ENCODE peak calls at places on chromosomes 1 and 21, in seven cellular contexts. J is IMR-90, T is mesendoderm, V is H9, I is neuronal stem cell, H is mesenchymal stem cell, C is trophoblast cell. R is an unnamed sample.
A peak's percentile ranks its signal among the peaks of the same experiment; 100 is the strongest.

GRCh38 chr1:89552481-89553194 is 28.0 kb downstream of the LRRC8B start:
- DNase-seq in J (no peak), T (no peak), V (no peak), I (no peak), H (peak; percentile 41), C (no peak), R (no peak)

GRCh38 chr1:33928256-33928655 is 64.4 kb downstream of the HMGB4 start:
- DNase-seq in J (peak; percentile 2), T (no peak), V (no peak), I (no peak), H (no peak), C (no peak), R (no peak)

GRCh38 chr1:57204091-57204490 is 219.8 kb downstream of the DAB1 start:
- DNase-seq in J (no peak), T (no peak), V (no peak), I (no peak), H (no peak), C (no peak), R (no peak)

GRCh38 chr1:48851638-48852037 is 74.9 kb upstream of the BEND5 start:
- DNase-seq in J (no peak), T (no peak), V (no peak), I (no peak), H (no peak), C (no peak), R (no peak)

GRCh38 chr1:89910780-89911179 is 84.1 kb upstream of the ZNF326 start:
- DNase-seq in J (peak; percentile 96), T (peak; percentile 96), V (peak; percentile 60), I (no peak), H (peak; percentile 92), C (peak; percentile 86), R (no peak)

GRCh38 chr1:69595486-69595885 is 27.8 kb downstream of the LRRC7 start:
- DNase-seq in J (no peak), T (no peak), V (no peak), I (no peak), H (no peak), C (no peak), R (no peak)

GRCh38 chr1:66333463-66334232 is 200.3 kb upstream of the SGIP1 start:
- DNase-seq in J (no peak), T (peak; percentile 58), V (no peak), I (no peak), H (peak; percentile 35), C (peak; percentile 21), R (no peak)

GRCh38 chr1:206422525-206422924 is 47.8 kb upstream of the IKBKE start:
- DNase-seq in J (no peak), T (no peak), V (no peak), I (no peak), H (no peak), C (no peak), R (no peak)

DNA sequence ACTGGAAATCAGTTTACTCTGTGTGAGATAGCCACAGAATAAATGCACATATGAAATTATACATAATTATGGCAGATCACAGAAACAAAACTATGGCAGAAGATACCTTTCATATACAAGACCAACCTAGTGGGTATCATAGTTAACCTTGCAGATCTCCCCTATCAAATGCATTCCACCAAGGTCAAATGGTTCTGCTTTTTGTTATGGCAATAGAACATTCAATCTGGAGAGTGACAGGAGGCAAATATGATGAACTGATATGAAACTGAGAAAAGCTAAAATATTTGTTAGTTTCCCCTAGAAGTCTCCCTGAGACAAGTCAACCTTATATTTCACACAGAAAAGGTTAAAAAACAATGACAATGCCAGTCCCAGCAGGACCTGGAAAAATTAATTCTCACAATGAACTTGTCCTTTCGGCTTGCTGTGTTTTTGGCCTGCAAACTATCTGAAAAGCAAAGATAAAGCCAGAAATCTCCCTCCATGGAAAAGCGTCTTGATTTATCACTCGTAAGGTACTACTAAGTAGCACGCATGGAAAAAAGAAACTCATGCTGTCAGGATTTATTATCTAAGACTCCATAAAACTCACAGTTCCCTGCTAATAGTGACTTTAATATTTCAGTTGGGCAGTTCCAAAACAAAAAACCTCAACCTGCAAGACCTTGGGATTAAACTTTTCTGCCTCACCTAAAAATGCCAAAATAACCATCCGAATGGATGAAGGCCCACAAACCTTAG is 174.3 kb downstream of the TGFBR3 start:
- DNase-seq in J (no peak), T (no peak), V (no peak), I (no peak), H (no peak), C (no peak), R (no peak)
- H2BK120ac ChIP-seq in J (no peak overlapping the region), T (no peak overlapping the region), V (no peak overlapping the region), I (no peak overlapping the region), H (no peak overlapping the region), C (no peak overlapping the region), R (no peak overlapping the region)

GRCh38 chr1:24015226-24016210 is 35.4 kb upstream of the SRSF10 start:
- DNase-seq in J (peak; percentile 67), T (no peak), V (no peak), I (no peak), H (peak; percentile 87), C (no peak), R (no peak)
- H2BK120ac ChIP-seq in J (peak overlapping the region; percentile 54), T (no peak overlapping the region), V (no peak overlapping the region), I (no peak overlapping the region), H (no peak overlapping the region), C (no peak overlapping the region), R (no peak overlapping the region)

GRCh38 chr1:178434899-178435298 is 61.9 kb downstream of the CLEC20A start:
- DNase-seq in J (no peak), T (no peak), V (no peak), I (no peak), H (no peak), C (peak; percentile 21), R (no peak)
- H2BK120ac ChIP-seq in J (no peak overlapping the region), T (no peak overlapping the region), V (no peak overlapping the region), I (no peak overlapping the region), H (no peak overlapping the region), C (no peak overlapping the region), R (no peak overlapping the region)

GRCh38 chr1:109762821-109763645 is 690 bp downstream of the EPS8L3 start:
- DNase-seq in J (peak; percentile 92), T (no peak), V (no peak), I (no peak), H (peak; percentile 95), C (peak; percentile 55), R (no peak)
- H2BK120ac ChIP-seq in J (peak overlapping the region; percentile 94), T (no peak overlapping the region), V (no peak overlapping the region), I (no peak overlapping the region), H (peak overlapping the region; percentile 94), C (no peak overlapping the region), R (no peak overlapping the region)

DNA sequence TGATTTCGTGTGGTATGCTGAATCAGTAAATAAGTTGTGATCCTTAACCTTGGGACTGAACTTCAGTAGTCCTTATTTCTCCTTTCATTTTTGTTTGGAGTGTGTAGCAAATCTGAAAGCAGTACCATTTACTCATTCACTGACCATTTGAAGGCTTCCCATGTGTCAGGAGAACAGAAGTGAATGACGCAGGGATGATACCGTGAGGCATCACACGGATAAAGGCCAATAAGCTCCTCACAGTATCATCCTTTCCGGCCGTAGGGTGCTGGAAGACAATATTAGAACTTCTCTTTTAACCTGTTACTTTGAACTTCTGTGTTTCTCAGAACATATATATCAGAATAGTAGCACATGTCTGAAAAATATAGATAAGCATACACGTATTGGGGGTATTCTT is 21.3 kb downstream of the BACH1 start:
- DNase-seq in J (no peak), T (no peak), V (no peak), I (no peak), H (no peak), C (no peak), R (no peak)
- H2BK120ac ChIP-seq in J (no peak overlapping the region), T (no peak overlapping the region), V (no peak overlapping the region), I (no peak overlapping the region), H (no peak overlapping the region), C (no peak overlapping the region), R (no peak overlapping the region)

GRCh38 chr1:25769625-25770024 is 30.4 kb upstream of the SELENON start:
- DNase-seq in J (no peak), T (no peak), V (no peak), I (no peak), H (no peak), C (no peak), R (no peak)

GRCh38 chr1:25772692-25773245 is 27.2 kb upstream of the SELENON start:
- DNase-seq in J (no peak), T (no peak), V (no peak), I (no peak), H (no peak), C (peak; percentile 55), R (no peak)

GRCh38 chr1:25772164-25772563 is 27.8 kb upstream of the SELENON start:
- DNase-seq in J (no peak), T (no peak), V (no peak), I (no peak), H (no peak), C (no peak), R (no peak)

GRCh38 chr1:25770541-25771245 is 29.3 kb upstream of the SELENON start:
- DNase-seq in J (no peak), T (no peak), V (no peak), I (no peak), H (peak; percentile 53), C (no peak), R (no peak)

DNA sequence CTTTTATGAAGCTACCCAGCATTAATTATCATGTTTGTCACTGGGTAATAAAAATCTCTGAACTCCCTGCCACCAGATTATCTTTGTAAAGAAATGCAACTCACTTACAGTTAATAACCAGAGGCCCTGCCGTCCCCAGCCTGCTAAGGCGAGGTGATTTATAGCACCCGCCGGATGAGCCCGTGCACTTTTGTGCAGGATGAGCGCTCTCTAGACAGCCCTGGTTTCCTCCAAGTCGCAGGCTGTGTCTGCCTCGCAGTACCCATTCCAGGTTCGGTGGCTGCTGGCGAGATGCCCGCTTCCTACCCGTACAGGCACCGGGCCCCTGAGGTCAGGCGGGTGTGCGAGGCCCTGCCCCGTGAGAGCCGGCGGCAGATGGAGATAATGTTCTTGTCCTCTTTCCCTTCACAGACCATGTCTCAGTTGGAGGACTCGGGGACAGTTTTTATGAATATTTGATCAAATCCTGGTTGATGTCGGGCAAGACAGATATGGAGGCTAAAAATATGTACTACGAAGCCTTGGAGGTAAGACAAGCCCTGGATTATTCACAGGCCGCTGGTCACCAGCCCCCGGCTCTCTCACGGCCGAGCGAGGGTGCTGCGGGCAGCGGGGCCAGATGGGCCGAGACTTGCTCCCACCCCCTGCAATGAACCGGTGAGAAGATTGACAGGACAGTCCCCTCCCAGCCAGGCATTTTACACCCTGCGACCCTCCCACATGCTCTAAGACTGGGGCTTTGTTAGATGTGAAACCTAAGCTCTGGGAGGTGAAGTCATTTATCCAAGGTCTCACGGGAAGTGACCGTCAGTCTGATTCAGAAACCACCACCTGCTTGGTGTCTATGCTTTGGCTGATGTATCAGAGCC is 28.5 kb upstream of the SELENON start:
- DNase-seq in J (peak; percentile 5), T (peak; percentile 60), V (peak; percentile 54), I (peak; percentile 70), H (peak; percentile 70), C (no peak), R (no peak)
- H2BK120ac ChIP-seq in J (no peak overlapping the region), T (no peak overlapping the region), V (no peak overlapping the region), I (no peak overlapping the region), H (no peak overlapping the region), C (no peak overlapping the region), R (no peak overlapping the region)

R was measured in H1.